ENCODE peak calls at places on chromosome 9, in eight cellular contexts. E, Y, H, P, U, J, X and W are unnamed samples.

GRCh38 chr9:34734720-34735119 is 24.8 kb upstream of the CCL21 start:
- DNase-seq in E (no peak), Y (no peak), H (no peak), P (no peak), U (no peak), J (no peak), X (no peak), W (no peak)

GRCh38 chr9:107530682-107531081 is 41.1 kb upstream of the KLF4 start:
- DNase-seq in E (no peak), Y (no peak), H (no peak), P (no peak), U (no peak), J (no peak), X (no peak), W (no peak)

GRCh38 chr9:119365291-119366027 is 3.8 kb downstream of the BRINP1 start:
- DNase-seq in E (peak; percentile 32), Y (no peak), H (no peak), P (no peak), U (no peak), J (peak; percentile 37), X (no peak), W (no peak)

GRCh38 chr9:86328153-86328552 is 26.1 kb downstream of the TUT7 start:
- DNase-seq in E (no peak), Y (no peak), H (no peak), P (no peak), U (no peak), J (no peak), X (no peak), W (no peak)

GRCh38 chr9:1233568-1233967 is 183.4 kb downstream of the DMRT2 start:
- DNase-seq in E (no peak), Y (peak; percentile 37), H (no peak), P (no peak), U (no peak), J (no peak), X (no peak), W (no peak)

GRCh38 chr9:131848570-131849160 is 108.8 kb upstream of the RAPGEF1 start:
- DNase-seq in E (no peak), Y (no peak), H (no peak), P (no peak), U (no peak), J (no peak), X (no peak), W (no peak)

GRCh38 chr9:29556317-29556716 is 1983.0 kb upstream of the C9orf72 start:
- DNase-seq in E (peak; percentile 10), Y (no peak), H (no peak), P (peak; percentile 25), U (no peak), J (peak; percentile 48), X (peak; percentile 37), W (no peak)

GRCh38 chr9:76655121-76655531 is 109.1 kb upstream of the PCA3 start:
- DNase-seq in E (no peak), Y (no peak), H (no peak), P (no peak), U (no peak), J (no peak), X (no peak), W (no peak)

GRCh38 chr9:2567922-2568321 is 53.7 kb upstream of the VLDLR start:
- DNase-seq in E (peak; percentile 4), Y (no peak), H (no peak), P (peak; percentile 50), U (no peak), J (no peak), X (no peak), W (no peak)

GRCh38 chr9:25207402-25207801 is 470.8 kb downstream of the TUSC1 start:
- DNase-seq in E (no peak), Y (no peak), H (no peak), P (no peak), U (no peak), J (no peak), X (no peak), W (no peak)

GRCh38 chr9:134827559-134827958 is 53.1 kb upstream of the FCN2 start:
- DNase-seq in E (no peak), Y (no peak), H (no peak), P (no peak), U (no peak), J (no peak), X (no peak), W (no peak)

GRCh38 chr9:87812375-87813118 is 70.1 kb upstream of the SPATA31E1 start:
- DNase-seq in E (peak; percentile 48), Y (no peak), H (no peak), P (no peak), U (no peak), J (no peak), X (no peak), W (no peak)

GRCh38 chr9:134774991-134775540 is 105.5 kb upstream of the FCN2 start:
- DNase-seq in E (no peak), Y (no peak), H (no peak), P (no peak), U (no peak), J (no peak), X (no peak), W (no peak)

GRCh38 chr9:89714316-89714715 is 109.5 kb downstream of the GADD45G start:
- DNase-seq in E (no peak), Y (no peak), H (no peak), P (peak; percentile 37), U (no peak), J (no peak), X (no peak), W (no peak)

GRCh38 chr9:100577776-100578448 is at the start of gene CAVIN4:
- DNase-seq in E (no peak), Y (no peak), H (no peak), P (peak; percentile 89), U (no peak), J (no peak), X (no peak), W (no peak)

GRCh38 chr9:136944094-136944518 is 432 bp downstream of the FBXW5 start:
- DNase-seq in E (no peak), Y (no peak), H (no peak), P (no peak), U (no peak), J (no peak), X (no peak), W (no peak)
- TF ChIP-seq CTCF in E (no peak), Y (no peak), H (no peak), P (no peak), U (no peak), J (no peak), X (no peak), W (no peak)

GRCh38 chr9:84988621-84989020 is 319.1 kb downstream of the NTRK2 start:
- DNase-seq in E (no peak), Y (no peak), H (no peak), P (no peak), U (no peak), J (no peak), X (no peak), W (no peak)
- H3K4me3 ChIP-seq in E (no peak overlapping the region), Y (no peak overlapping the region), H (no peak overlapping the region), P (no peak overlapping the region), U (no peak overlapping the region), J (no peak overlapping the region), X (no peak overlapping the region), W (no peak overlapping the region)

GRCh38 chr9:129888085-129888808 is 53.0 kb downstream of the USP20 start:
- DNase-seq in E (no peak), Y (no peak), H (no peak), P (peak; percentile 39), U (peak; percentile 53), J (peak; percentile 24), X (no peak), W (no peak)
- TF ChIP-seq POLR2A in E (no peak), Y (no peak), H (no peak), P (no peak), U (no peak), J (no peak), X (no peak), W (no peak)

GRCh38 chr9:42388146-42388690 is 204.8 kb downstream of the SPATA31A6 start:
- DNase-seq in E (no peak), Y (no peak), H (no peak), P (no peak), U (no peak), J (no peak), X (no peak), W (no peak)
- TF ChIP-seq CTCF in E (no peak), Y (no peak), H (no peak), P (no peak), U (no peak), J (no peak), X (no peak), W (no peak)

GRCh38 chr9:14924821-14925220 is 14.6 kb upstream of the FREM1 start:
- DNase-seq in E (no peak), Y (no peak), H (no peak), P (no peak), U (no peak), J (no peak), X (no peak), W (no peak)
- H3K4me3 ChIP-seq in E (no peak overlapping the region), Y (peak overlapping the region; percentile 16), H (no peak overlapping the region), P (peak overlapping the region; percentile 23), U (no peak overlapping the region), J (peak overlapping the region; percentile 29), X (peak overlapping the region; percentile 14), W (no peak overlapping the region)

DNA sequence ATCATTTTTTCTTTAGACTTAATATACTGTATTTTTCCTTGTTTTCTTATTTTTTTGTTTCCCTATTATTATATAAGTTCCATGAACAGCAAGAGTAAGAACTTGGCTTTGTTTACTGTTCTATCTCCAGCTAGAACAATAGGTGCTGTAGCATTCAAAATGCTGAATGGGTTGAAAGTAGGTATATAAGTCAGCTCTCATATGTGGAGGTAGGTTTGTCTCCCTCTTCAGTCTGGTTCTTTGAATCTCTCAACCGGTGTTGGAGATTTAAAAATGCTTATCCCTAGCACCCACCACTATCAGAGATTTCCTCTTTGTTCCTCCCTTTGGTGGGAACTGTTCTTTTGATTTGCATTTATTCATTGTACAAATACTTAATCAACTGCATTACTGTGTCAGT is 87.5 kb upstream of the FSD1L start:
- DNase-seq in E (peak; percentile 4), Y (no peak), H (no peak), P (no peak), U (no peak), J (no peak), X (no peak), W (no peak)
- TF ChIP-seq POLR2A in E (no peak), Y (no peak), H (no peak), P (no peak), U (no peak), J (no peak), X (no peak), W (no peak)